ENCODE peak calls at places on chromosomes 1 and 21, in ten cellular contexts. U, Z, G, R, P, F, Q, M, J and N are unnamed samples. For H3K27me3 and H3K4me1, the result is how much of the 10 kb centered on the place peaks cover.

GRCh38 chr1:112026018-112026417 is 36.5 kb upstream of the KCND3 start:
- DNase-seq in G (no peak), J (no peak), F (no peak), Q (no peak), U (no peak), P (no peak), R (no peak), Z (no peak), M (no peak), N (no peak)

GRCh38 chr1:70486676-70487470 is 75.8 kb downstream of the CTH start:
- DNase-seq in Z (no peak), G (no peak), U (peak), M (no peak), P (no peak), F (no peak), R (no peak), J (peak), Q (no peak), N (no peak)

GRCh38 chr1:21573971-21574458 is 64.8 kb downstream of the ALPL start:
- DNase-seq in Z (peak), F (peak), U (peak), J (peak), R (peak), M (peak), G (peak), Q (peak), P (no peak), N (no peak)

GRCh38 chr1:109821831-109822745 is 58.4 kb upstream of the EPS8L3 start:
- DNase-seq in Q (peak), P (no peak), Z (no peak), M (no peak), F (no peak), G (no peak), U (peak), R (no peak), J (no peak), N (no peak)

GRCh38 chr1:53725238-53725689 is 13.7 kb downstream of the GLIS1 start:
- DNase-seq in M (no peak), R (no peak), G (no peak), U (no peak), J (no peak), Q (no peak), F (no peak), Z (no peak), P (no peak), N (no peak)

GRCh38 chr1:145956776-145957442 is 908 bp downstream of the LIX1L start:
- DNase-seq in J (peak), Q (peak), U (no peak), R (peak), F (no peak), Z (no peak), M (no peak), P (no peak), G (peak), N (no peak)

GRCh38 chr1:53368314-53369033 is 40.6 kb upstream of the LRP8 start:
- DNase-seq in F (no peak), Z (peak), U (no peak), Q (no peak), P (no peak), J (no peak), G (no peak), M (no peak), R (no peak), N (no peak)

GRCh38 chr1:214604543-214604942 is 1.5 kb downstream of the CENPF start:
- DNase-seq in U (no peak), R (no peak), G (no peak), F (no peak), M (no peak), Z (no peak), J (no peak), P (no peak), Q (peak), N (no peak)

GRCh38 chr1:7335224-7335879 is 435.7 kb upstream of the VAMP3 start:
- DNase-seq in R (no peak), P (no peak), F (no peak), Z (no peak), G (no peak), J (no peak), Q (no peak), M (no peak), U (peak), N (no peak)

GRCh38 chr21:44765231-44766013 is 36.2 kb downstream of the UBE2G2 start:
- DNase-seq in J (no peak), M (no peak), Q (no peak), G (no peak), Z (no peak), U (peak), R (peak), P (peak), F (no peak), N (no peak)

GRCh38 chr1:93768380-93768863 is 86.8 kb upstream of the BCAR3 start:
- DNase-seq in Q (no peak), P (no peak), Z (no peak), U (no peak), G (no peak), F (no peak), M (no peak), J (no peak), R (no peak), N (no peak)

GRCh38 chr21:21816778-21817177 is 818.6 kb downstream of the NCAM2 start:
- DNase-seq in R (no peak), Q (no peak), U (no peak), F (no peak), G (no peak), J (no peak), P (no peak), M (no peak), Z (no peak), N (no peak)

GRCh38 chr1:213669964-213670691 is 317.6 kb upstream of the PROX1 start:
- DNase-seq in J (no peak), F (no peak), Z (no peak), R (peak), Q (no peak), M (no peak), P (peak), U (peak), G (no peak), N (no peak)

GRCh38 chr1:20405893-20406604 is 80.0 kb downstream of the CAMK2N1 start:
- DNase-seq in P (no peak), M (no peak), U (no peak), J (no peak), Z (no peak), G (peak), Q (peak), F (no peak), R (no peak), N (no peak)

GRCh38 chr1:213883618-213884017 is 104.2 kb upstream of the PROX1 start:
- DNase-seq in F (no peak), Z (no peak), U (no peak), P (no peak), Q (no peak), R (no peak), G (peak), M (no peak), J (no peak), N (no peak)

GRCh38 chr1:234955107-234955731 is 173.4 kb downstream of the TOMM20 start:
- DNase-seq in G (no peak), M (peak), F (no peak), Z (peak), R (peak), J (peak), Q (no peak), P (no peak), U (peak), N (no peak)

GRCh38 chr1:75484789-75485188 is 126.1 kb downstream of the SLC44A5 start:
- DNase-seq in F (no peak), Z (no peak), J (no peak), M (no peak), P (no peak), U (no peak), G (no peak), Q (no peak), R (no peak), N (no peak)

GRCh38 chr1:177044390-177044789 is 120.1 kb downstream of the ASTN1 start:
- DNase-seq in Q (no peak), G (no peak), M (no peak), P (no peak), Z (no peak), R (no peak), J (no peak), U (no peak), F (no peak), N (no peak)

GRCh38 chr1:109261006-109261405 is 11.7 kb downstream of the CELSR2 start:
- DNase-seq in F (no peak), Z (no peak), G (no peak), P (no peak), M (peak), U (no peak), Q (no peak), J (no peak), R (no peak), N (no peak)

GRCh38 chr1:117396636-117397035 is 29.4 kb downstream of the MAN1A2 start:
- DNase-seq in R (no peak), Q (no peak), U (no peak), F (no peak), Z (no peak), P (no peak), G (no peak), M (no peak), J (no peak), N (no peak)

GRCh38 chr1:11337536-11338350 is 64.7 kb downstream of the UBIAD1 start:
- DNase-seq in Z (peak), F (peak), G (peak), M (no peak), J (peak), P (peak), Q (peak), U (peak), R (peak), N (no peak)

GRCh38 chr1:109793089-109793485 is 29.4 kb upstream of the EPS8L3 start:
- DNase-seq in R (no peak), U (peak), M (no peak), F (no peak), Z (no peak), J (no peak), G (no peak), Q (no peak), P (no peak), N (no peak)

GRCh38 chr1:39462074-39462473 is 29.4 kb upstream of the BMP8A start:
- DNase-seq in G (no peak), U (no peak), P (no peak), J (no peak), R (no peak), F (no peak), Z (no peak), M (no peak), Q (no peak), N (no peak)

GRCh38 chr1:33501774-33502173 is 29.3 kb downstream of the ZSCAN20 start:
- DNase-seq in U (no peak), P (no peak), M (no peak), Z (no peak), G (no peak), R (no peak), Q (no peak), F (no peak), J (no peak), N (no peak)

GRCh38 chr1:158153179-158153578 is 27.5 kb upstream of the CD1D start:
- DNase-seq in P (no peak), Q (no peak), F (no peak), R (no peak), U (no peak), M (no peak), G (no peak), Z (no peak), J (no peak), N (no peak)

GRCh38 chr1:38804062-38804886 is 55.3 kb downstream of the RRAGC start:
- DNase-seq in Z (no peak), R (no peak), F (peak), M (no peak), P (no peak), J (no peak), Q (peak), G (no peak), U (peak), N (no peak)

GRCh38 chr1:43241352-43241953 is 28.3 kb upstream of the TMEM125 start:
- DNase-seq in J (no peak), Q (no peak), Z (no peak), R (no peak), U (peak), M (no peak), F (no peak), P (no peak), G (no peak), N (no peak)

GRCh38 chr1:25795955-25796806 is 3.8 kb upstream of the SELENON start:
- DNase-seq in U (peak), Z (no peak), R (peak), F (no peak), Q (no peak), G (no peak), M (no peak), J (no peak), P (no peak), N (no peak)

GRCh38 chr1:160043543-160043942 is 11.8 kb upstream of the PIGM start:
- DNase-seq in Q (no peak), Z (no peak), G (no peak), U (no peak), R (no peak), J (no peak), P (no peak), M (no peak), F (no peak), N (no peak)

GRCh38 chr21:43810505-43811261 is 21.3 kb downstream of the RRP1 start:
- DNase-seq in F (peak), G (peak), M (peak), Q (peak), P (peak), Z (peak), U (peak), J (peak), R (peak), N (no peak)

GRCh38 chr21:33019885-33020557 is 5.7 kb upstream of the OLIG2 start:
- DNase-seq in F (no peak), Q (no peak), P (no peak), U (no peak), M (no peak), J (no peak), Z (no peak), G (no peak), R (no peak), N (no peak)
- H3K27me3 ChIP-seq in F (half or more), Q (half or more), P (half or more), U (half or more), M (half or more), J (under half), Z (half or more), G (under half), R (under half), N (under half)

DNA sequence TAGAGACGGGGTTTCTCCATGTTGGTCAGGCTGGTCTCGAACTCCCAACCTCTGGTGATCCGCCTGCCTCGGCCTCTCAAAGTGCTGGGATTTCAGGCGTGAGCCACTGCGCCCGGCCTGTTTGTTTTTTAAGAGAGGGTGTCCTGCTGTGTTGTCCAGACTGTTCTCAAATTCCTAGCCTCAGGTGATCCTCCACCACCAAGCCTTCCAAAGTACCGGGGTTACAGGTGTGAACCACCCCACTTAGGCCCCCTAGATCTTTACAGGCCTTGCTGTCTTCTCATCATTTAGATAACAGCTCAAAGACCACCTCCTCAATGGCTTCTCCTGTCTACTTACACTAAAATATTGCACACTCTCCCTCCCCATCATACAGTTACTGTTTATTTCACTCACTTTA is 6.3 kb downstream of the SESN2 start:
- DNase-seq in Q (no peak), P (no peak), M (no peak), Z (no peak), F (no peak), J (no peak), G (no peak), R (no peak), U (no peak), N (no peak)
- H3K4me1 ChIP-seq in Q (under half), P (under half), M (under half), Z (under half), F (under half), J (under half), G (under half), R (under half), U (under half), N (under half)

GRCh38 chr1:2460203-2460602 is 15.9 kb upstream of the PLCH2 start:
- DNase-seq in U (no peak), Q (no peak), Z (no peak), M (no peak), G (no peak), F (no peak), P (no peak), J (no peak), R (no peak), N (no peak)

GRCh38 chr1:2460996-2461751 is 14.9 kb upstream of the PLCH2 start:
- DNase-seq in R (no peak), P (no peak), U (no peak), Q (no peak), M (no peak), Z (no peak), G (no peak), J (no peak), F (no peak), N (no peak)

GRCh38 chr1:2457444-2457843 is 18.6 kb upstream of the PLCH2 start:
- DNase-seq in J (no peak), M (no peak), P (no peak), R (no peak), G (no peak), Z (no peak), U (no peak), F (no peak), Q (no peak), N (no peak)

GRCh38 chr1:2462819-2463218 is 13.3 kb upstream of the PLCH2 start:
- DNase-seq in P (no peak), Q (no peak), R (no peak), F (no peak), J (no peak), Z (no peak), M (no peak), G (no peak), U (no peak), N (no peak)

DNA sequence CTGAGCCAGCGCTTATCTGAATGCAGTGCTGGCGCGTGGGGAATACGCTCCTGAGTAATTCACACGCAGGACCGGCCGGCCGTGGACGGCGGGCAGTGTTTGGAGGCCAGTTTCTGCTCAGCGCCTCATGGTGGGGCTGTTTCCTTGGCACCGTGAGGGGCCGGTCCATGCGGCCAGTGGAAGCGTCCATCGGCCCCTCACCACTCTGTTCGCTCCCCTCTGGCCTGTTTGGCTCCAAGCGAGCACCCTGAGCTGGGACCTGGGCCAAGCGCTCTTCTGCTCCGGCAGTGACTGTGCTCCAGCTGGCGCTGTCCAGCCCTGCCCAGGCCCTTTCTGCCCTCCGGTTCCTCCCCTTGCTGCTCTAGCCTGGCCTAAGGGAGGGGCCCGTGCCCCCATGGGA is 16.3 kb upstream of the PLCH2 start:
- DNase-seq in P (no peak), G (no peak), Q (no peak), M (no peak), J (no peak), F (no peak), U (no peak), R (no peak), Z (peak), N (no peak)
- H3K27me3 ChIP-seq in P (under half), G (under half), Q (under half), M (under half), J (under half), F (under half), U (under half), R (under half), Z (half or more), N (under half)

DNA sequence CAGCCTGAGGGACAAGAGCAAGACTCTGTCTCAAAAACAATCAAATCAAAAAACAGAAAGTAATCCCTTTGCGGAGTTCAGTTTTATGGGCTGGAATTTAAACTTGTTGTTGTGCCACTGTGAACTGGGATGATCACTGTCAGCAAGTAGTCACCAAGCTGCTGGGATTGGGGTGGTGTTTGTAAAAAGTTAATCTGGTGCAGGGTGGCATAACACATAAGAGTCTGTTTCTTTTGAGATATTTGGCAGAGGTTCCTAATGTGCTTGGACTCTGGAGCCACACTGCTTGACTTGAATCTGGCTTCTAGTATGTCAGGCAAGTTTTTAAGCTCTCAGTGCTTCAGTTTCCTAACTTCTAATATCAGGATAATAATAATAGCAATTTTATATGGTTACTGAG is 6.6 kb downstream of the CLIC4 start:
- DNase-seq in M (no peak), J (no peak), F (no peak), P (no peak), Z (no peak), Q (no peak), G (no peak), U (peak), R (no peak), N (no peak)
- H3K4me1 ChIP-seq in M (under half), J (under half), F (under half), P (under half), Z (half or more), Q (under half), G (half or more), U (under half), R (under half), N (under half)

GRCh38 chr1:30196872-30197615 is 526.3 kb downstream of the MATN1 start:
- DNase-seq in M (no peak), Q (no peak), R (no peak), J (no peak), F (no peak), U (no peak), P (no peak), Z (no peak), G (peak), N (no peak)
- H3K27me3 ChIP-seq in M (under half), Q (under half), R (under half), J (under half), F (under half), U (under half), P (under half), Z (under half), G (under half), N (under half)